ENCODE peak calls at places on chromosome 14, in five cellular contexts. K is body of pancreas, F is NCI-H1694 treated with DMSO at 0.1 percent for 48 hours, L is Right ventricle myocardium inferior, S is WTC11. N is an unnamed sample.

GRCh38 chr14:50082784-50083466 is 33.4 kb downstream of the VCPKMT start:
- DNase-seq in S (no peak), K (no peak), F (no peak), L (no peak), N (no peak)

GRCh38 chr14:37599527-37600368 is 4.3 kb downstream of the TTC6 start:
- DNase-seq in S (peak), K (no peak), F (no peak), L (no peak), N (peak)

GRCh38 chr14:83556746-83557460 is 1973.0 kb upstream of the FLRT2 start:
- DNase-seq in F (no peak), S (no peak), L (no peak), K (no peak), N (no peak)

GRCh38 chr14:52402812-52403526 is 88.9 kb downstream of the PTGER2 start:
- DNase-seq in S (no peak), K (no peak), F (no peak), L (no peak), N (no peak)

GRCh38 chr14:70858641-70859040 is 48.6 kb upstream of the PCNX1 start:
- DNase-seq in L (no peak), F (no peak), S (peak), K (no peak), N (no peak)

GRCh38 chr14:33812181-33812580 is 138.7 kb downstream of the EGLN3 start:
- DNase-seq in S (no peak), F (no peak), K (no peak), L (no peak), N (no peak)

GRCh38 chr14:77615231-77616132 is 955 bp downstream of the SPTLC2 start:
- DNase-seq in K (peak), L (no peak), S (no peak), F (peak), N (no peak)

GRCh38 chr14:69424139-69424923 is 25.8 kb downstream of the SLC39A9 start:
- DNase-seq in L (no peak), F (no peak), K (no peak), S (no peak), N (no peak)

GRCh38 chr14:49586673-49587460 is 687 bp upstream of the RPS29 start:
- DNase-seq in F (peak), S (peak), L (no peak), K (no peak), N (peak)

GRCh38 chr14:47040490-47040889 is 388.9 kb upstream of the RPL10L start:
- DNase-seq in S (no peak), F (no peak), L (no peak), K (no peak), N (no peak)

GRCh38 chr14:25111061-25111601 is 61.2 kb upstream of the STXBP6 start:
- DNase-seq in F (no peak), S (no peak), L (no peak), K (peak), N (no peak)

GRCh38 chr14:50669441-50669986 is 1.4 kb upstream of the SAV1 start:
- DNase-seq in K (no peak), S (no peak), F (no peak), L (no peak), N (no peak)

GRCh38 chr14:29906256-29906885 is 21.3 kb downstream of the PRKD1 start:
- DNase-seq in S (no peak), L (peak), F (no peak), K (peak), N (no peak)

GRCh38 chr14:96297000-96297399 is 41.0 kb downstream of the BDKRB1 start:
- DNase-seq in F (peak), K (no peak), S (no peak), L (no peak), N (no peak)

GRCh38 chr14:70378687-70379086 is 19.2 kb upstream of the COX16 start:
- DNase-seq in F (no peak), L (no peak), K (no peak), S (no peak), N (no peak)

GRCh38 chr14:105878554-105878953 is 352.2 kb downstream of the TMEM121 start:
- DNase-seq in K (no peak), S (no peak), L (no peak), F (no peak), N (peak)

N was measured in ecto neural progenitor cell.